ENCODE peak calls at places on chromosomes 13 and 19, in seven cellular contexts. One of them, this sample, is unnamed.

GRCh38 chr13:45799451-45799850 is 52.1 kb downstream of the SIAH3 start:
- DNase-seq in neural progenitor cell: peak; percentile 51
- DNase-seq in ascending aorta: peak; percentile 19
- DNase-seq in IMR-90: no peak
- DNase-seq in tibial artery: no peak
- DNase-seq in suprapubic skin: no peak
- DNase-seq in right lobe of liver: no peak
- DNase-seq in this sample: no peak

GRCh38 chr19:49133621-49134454 is 14.5 kb downstream of the PPFIA3 start:
- DNase-seq in right lobe of liver: peak; percentile 72
- DNase-seq in suprapubic skin: no peak
- DNase-seq in IMR-90: peak; percentile 70
- DNase-seq in tibial artery: no peak
- DNase-seq in neural progenitor cell: peak; percentile 67
- DNase-seq in ascending aorta: peak; percentile 69
- DNase-seq in this sample: peak; percentile 60

GRCh38 chr13:19604306-19604705 is 29.2 kb upstream of the MPHOSPH8 start:
- DNase-seq in right lobe of liver: no peak
- DNase-seq in neural progenitor cell: no peak
- DNase-seq in suprapubic skin: no peak
- DNase-seq in tibial artery: no peak
- DNase-seq in ascending aorta: no peak
- DNase-seq in IMR-90: no peak
- DNase-seq in this sample: no peak

GRCh38 chr19:46350758-46351159 is 3.9 kb downstream of the PPP5C start:
- DNase-seq in suprapubic skin: no peak
- DNase-seq in ascending aorta: no peak
- DNase-seq in right lobe of liver: no peak
- DNase-seq in tibial artery: no peak
- DNase-seq in IMR-90: no peak
- DNase-seq in neural progenitor cell: no peak
- DNase-seq in this sample: no peak

GRCh38 chr13:93941444-93941843 is 538.0 kb downstream of the DCT start:
- DNase-seq in suprapubic skin: no peak
- DNase-seq in right lobe of liver: no peak
- DNase-seq in tibial artery: no peak
- DNase-seq in neural progenitor cell: no peak
- DNase-seq in ascending aorta: no peak
- DNase-seq in IMR-90: no peak
- DNase-seq in this sample: no peak

GRCh38 chr13:113216165-113217056 is 7.0 kb downstream of the CUL4A start:
- DNase-seq in tibial artery: no peak
- DNase-seq in right lobe of liver: no peak
- DNase-seq in IMR-90: peak; percentile 74
- DNase-seq in neural progenitor cell: peak; percentile 61
- DNase-seq in suprapubic skin: no peak
- DNase-seq in ascending aorta: peak; percentile 56
- DNase-seq in this sample: no peak

GRCh38 chr13:96053003-96053703 is at the start of gene UGGT2:
- DNase-seq in suprapubic skin: peak; percentile 96
- DNase-seq in tibial artery: peak; percentile 92
- DNase-seq in right lobe of liver: peak; percentile 97
- DNase-seq in IMR-90: peak; percentile 94
- DNase-seq in ascending aorta: peak; percentile 96
- DNase-seq in neural progenitor cell: peak; percentile 90
- DNase-seq in this sample: peak; percentile 98

GRCh38 chr13:37868691-37869505 is 674 bp downstream of the TRPC4 start:
- DNase-seq in IMR-90: peak; percentile 50
- DNase-seq in right lobe of liver: peak; percentile 31
- DNase-seq in tibial artery: no peak
- DNase-seq in ascending aorta: no peak
- DNase-seq in neural progenitor cell: peak; percentile 71
- DNase-seq in suprapubic skin: no peak
- DNase-seq in this sample: no peak

GRCh38 chr19:11160119-11160768 is 4.7 kb upstream of the SPC24 start:
- DNase-seq in neural progenitor cell: no peak
- DNase-seq in suprapubic skin: no peak
- DNase-seq in IMR-90: peak; percentile 73
- DNase-seq in tibial artery: no peak
- DNase-seq in right lobe of liver: no peak
- DNase-seq in ascending aorta: no peak
- DNase-seq in this sample: no peak

GRCh38 chr13:112771877-112772538 is 82.2 kb downstream of the ATP11A start:
- DNase-seq in tibial artery: no peak
- DNase-seq in neural progenitor cell: no peak
- DNase-seq in IMR-90: no peak
- DNase-seq in suprapubic skin: no peak
- DNase-seq in ascending aorta: no peak
- DNase-seq in right lobe of liver: no peak
- DNase-seq in this sample: no peak

GRCh38 chr19:49499030-49499670 is 2.9 kb downstream of the RPS11 start:
- DNase-seq in neural progenitor cell: no peak
- DNase-seq in ascending aorta: no peak
- DNase-seq in suprapubic skin: no peak
- DNase-seq in right lobe of liver: no peak
- DNase-seq in tibial artery: no peak
- DNase-seq in IMR-90: no peak
- DNase-seq in this sample: no peak

GRCh38 chr19:48991823-48992570 is 1.1 kb downstream of the GYS1 start:
- DNase-seq in tibial artery: peak; percentile 85
- DNase-seq in IMR-90: peak; percentile 83
- DNase-seq in suprapubic skin: no peak
- DNase-seq in neural progenitor cell: peak; percentile 69
- DNase-seq in ascending aorta: peak; percentile 89
- DNase-seq in right lobe of liver: no peak
- DNase-seq in this sample: peak; percentile 69

GRCh38 chr13:21234537-21234936 is 58.1 kb downstream of the MRPL57 start:
- DNase-seq in IMR-90: no peak
- DNase-seq in neural progenitor cell: no peak
- DNase-seq in tibial artery: no peak
- DNase-seq in right lobe of liver: no peak
- DNase-seq in ascending aorta: no peak
- DNase-seq in suprapubic skin: no peak
- DNase-seq in this sample: no peak

GRCh38 chr13:114140131-114140908 is 7.9 kb upstream of the RASA3 start:
- DNase-seq in right lobe of liver: peak; percentile 29
- DNase-seq in neural progenitor cell: no peak
- DNase-seq in ascending aorta: no peak
- DNase-seq in suprapubic skin: no peak
- DNase-seq in IMR-90: no peak
- DNase-seq in tibial artery: no peak
- DNase-seq in this sample: no peak

GRCh38 chr13:39870197-39870746 is 214.8 kb downstream of the COG6 start:
- DNase-seq in right lobe of liver: no peak
- DNase-seq in neural progenitor cell: no peak
- DNase-seq in IMR-90: no peak
- DNase-seq in ascending aorta: no peak
- DNase-seq in suprapubic skin: no peak
- DNase-seq in tibial artery: no peak
- DNase-seq in this sample: no peak

GRCh38 chr19:33905473-33905936 is 108.8 kb downstream of the KCTD15 start:
- DNase-seq in IMR-90: no peak
- DNase-seq in tibial artery: no peak
- DNase-seq in neural progenitor cell: peak; percentile 50
- DNase-seq in right lobe of liver: no peak
- DNase-seq in ascending aorta: no peak
- DNase-seq in suprapubic skin: no peak
- DNase-seq in this sample: no peak

GRCh38 chr19:1154731-1155351 is 19.2 kb downstream of the SBNO2 start:
- DNase-seq in tibial artery: peak; percentile 92
- DNase-seq in suprapubic skin: peak; percentile 95
- DNase-seq in neural progenitor cell: no peak
- DNase-seq in right lobe of liver: peak; percentile 96
- DNase-seq in ascending aorta: peak; percentile 95
- DNase-seq in IMR-90: peak; percentile 86
- DNase-seq in this sample: peak; percentile 83

GRCh38 chr13:96984061-96984508 is 10.2 kb downstream of the OXGR1 start:
- DNase-seq in tibial artery: no peak
- DNase-seq in suprapubic skin: no peak
- DNase-seq in IMR-90: no peak
- DNase-seq in ascending aorta: no peak
- DNase-seq in right lobe of liver: no peak
- DNase-seq in neural progenitor cell: peak; percentile 62
- DNase-seq in this sample: peak; percentile 86

GRCh38 chr19:1183543-1184172 is 9.6 kb upstream of the SBNO2 start:
- DNase-seq in neural progenitor cell: no peak
- DNase-seq in suprapubic skin: no peak
- DNase-seq in ascending aorta: no peak
- DNase-seq in right lobe of liver: peak; percentile 62
- DNase-seq in tibial artery: no peak
- DNase-seq in IMR-90: peak; percentile 25
- DNase-seq in this sample: no peak

GRCh38 chr13:43894438-43894837 is 14.7 kb downstream of the LACC1 start:
- DNase-seq in tibial artery: no peak
- DNase-seq in right lobe of liver: no peak
- DNase-seq in IMR-90: no peak
- DNase-seq in neural progenitor cell: no peak
- DNase-seq in ascending aorta: no peak
- DNase-seq in suprapubic skin: no peak
- DNase-seq in this sample: no peak

GRCh38 chr13:95298971-95299627 is 2.2 kb downstream of the ABCC4 start:
- DNase-seq in neural progenitor cell: no peak
- DNase-seq in suprapubic skin: no peak
- DNase-seq in ascending aorta: no peak
- DNase-seq in right lobe of liver: no peak
- DNase-seq in IMR-90: peak; percentile 94
- DNase-seq in tibial artery: no peak
- DNase-seq in this sample: no peak

GRCh38 chr19:36489920-36490415 is 607 bp upstream of the ZNF566 start:
- DNase-seq in IMR-90: peak; percentile 95
- DNase-seq in neural progenitor cell: peak; percentile 96
- DNase-seq in right lobe of liver: no peak
- DNase-seq in suprapubic skin: no peak
- DNase-seq in ascending aorta: peak; percentile 84
- DNase-seq in tibial artery: peak; percentile 66
- DNase-seq in this sample: no peak

GRCh38 chr13:76635232-76636021 is 250.8 kb downstream of the KCTD12 start:
- DNase-seq in tibial artery: no peak
- DNase-seq in IMR-90: no peak
- DNase-seq in ascending aorta: no peak
- DNase-seq in right lobe of liver: no peak
- DNase-seq in neural progenitor cell: no peak
- DNase-seq in suprapubic skin: no peak
- DNase-seq in this sample: no peak
- H3K4me3 ChIP-seq in tibial artery: no peak overlapping the region
- H3K4me3 ChIP-seq in IMR-90: no peak overlapping the region
- H3K4me3 ChIP-seq in ascending aorta: no peak overlapping the region
- H3K4me3 ChIP-seq in right lobe of liver: no peak overlapping the region
- H3K4me3 ChIP-seq in neural progenitor cell: no peak overlapping the region
- H3K4me3 ChIP-seq in suprapubic skin: no peak overlapping the region
- H3K4me3 ChIP-seq in this sample: no peak overlapping the region

GRCh38 chr19:13121551-13122274 is 3.6 kb downstream of the NACC1 start:
- DNase-seq in IMR-90: no peak
- DNase-seq in tibial artery: no peak
- DNase-seq in ascending aorta: no peak
- DNase-seq in right lobe of liver: no peak
- DNase-seq in neural progenitor cell: no peak
- DNase-seq in suprapubic skin: no peak
- DNase-seq in this sample: no peak

GRCh38 chr19:13120817-13121216 is 2.8 kb downstream of the NACC1 start:
- DNase-seq in suprapubic skin: no peak
- DNase-seq in ascending aorta: no peak
- DNase-seq in tibial artery: no peak
- DNase-seq in neural progenitor cell: no peak
- DNase-seq in IMR-90: peak; percentile 85
- DNase-seq in right lobe of liver: no peak
- DNase-seq in this sample: no peak

GRCh38 chr19:13118424-13119193 is 545 bp downstream of the NACC1 start:
- DNase-seq in neural progenitor cell: peak; percentile 93
- DNase-seq in suprapubic skin: peak; percentile 79
- DNase-seq in ascending aorta: no peak
- DNase-seq in tibial artery: no peak
- DNase-seq in right lobe of liver: peak; percentile 71
- DNase-seq in IMR-90: peak; percentile 31
- DNase-seq in this sample: no peak

GRCh38 chr19:13117772-13118423 is at the start of gene NACC1:
- DNase-seq in tibial artery: peak; percentile 84
- DNase-seq in right lobe of liver: peak; percentile 93
- DNase-seq in IMR-90: peak; percentile 82
- DNase-seq in ascending aorta: peak; percentile 94
- DNase-seq in neural progenitor cell: peak; percentile 97
- DNase-seq in suprapubic skin: peak; percentile 92
- DNase-seq in this sample: peak; percentile 82

DNA sequence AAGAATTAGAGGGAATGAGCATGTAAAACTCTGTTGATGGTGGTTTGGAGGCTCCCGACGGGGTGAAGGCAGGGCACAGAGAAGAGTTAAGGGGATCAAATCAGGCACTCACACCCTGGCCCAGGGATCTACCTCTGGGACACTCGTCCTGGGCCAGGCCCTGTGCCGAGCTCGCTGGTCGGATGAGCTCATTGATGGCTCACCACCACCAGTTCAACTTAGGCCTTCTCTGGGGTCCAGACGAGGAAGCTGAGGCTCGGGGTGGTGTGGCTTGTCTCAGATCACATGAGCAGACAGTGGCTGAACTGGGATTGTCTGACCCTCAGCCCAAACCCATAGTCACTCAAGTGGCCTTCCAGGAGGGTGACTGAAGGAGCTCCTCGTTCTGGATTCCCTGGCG is 1.6 kb downstream of the NACC1 start:
- DNase-seq in ascending aorta: no peak
- DNase-seq in IMR-90: no peak
- DNase-seq in right lobe of liver: no peak
- DNase-seq in neural progenitor cell: no peak
- DNase-seq in suprapubic skin: no peak
- DNase-seq in tibial artery: no peak
- DNase-seq in this sample: no peak
- H3K4me3 ChIP-seq in ascending aorta: peak overlapping the region; percentile 92
- H3K4me3 ChIP-seq in IMR-90: peak overlapping the region; percentile 99
- H3K4me3 ChIP-seq in right lobe of liver: peak overlapping the region; percentile 98
- H3K4me3 ChIP-seq in neural progenitor cell: peak overlapping the region; percentile 100
- H3K4me3 ChIP-seq in suprapubic skin: peak overlapping the region; percentile 83
- H3K4me3 ChIP-seq in tibial artery: no peak overlapping the region
- H3K4me3 ChIP-seq in this sample: no peak overlapping the region

DNA sequence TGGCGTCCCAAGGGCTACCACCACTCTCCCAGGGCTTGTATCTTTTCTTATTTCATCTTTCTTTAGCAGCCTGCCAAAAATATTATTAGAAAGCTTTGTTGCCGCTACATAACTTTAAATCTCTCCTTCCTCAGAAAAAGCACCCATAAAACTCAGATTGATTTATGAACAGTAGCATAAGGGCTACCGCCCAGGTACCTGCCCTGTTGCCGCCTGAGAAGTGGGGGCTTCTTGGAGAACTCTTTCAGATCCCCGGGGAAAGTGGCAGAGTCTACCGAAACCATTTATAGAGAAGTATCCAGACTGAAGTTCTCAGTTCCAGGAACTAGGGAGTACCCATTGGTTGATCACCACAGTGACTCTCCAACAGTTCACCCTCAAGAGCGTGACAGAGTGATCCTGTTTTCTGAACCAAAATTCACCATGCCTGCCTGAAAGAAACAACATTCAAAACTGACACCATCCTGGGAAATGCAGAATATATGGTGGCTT is 697 bp upstream of the N4BP2L1 start:
- DNase-seq in neural progenitor cell: no peak
- DNase-seq in right lobe of liver: no peak
- DNase-seq in IMR-90: no peak
- DNase-seq in tibial artery: no peak
- DNase-seq in ascending aorta: no peak
- DNase-seq in suprapubic skin: no peak
- DNase-seq in this sample: no peak
- H3K4me3 ChIP-seq in neural progenitor cell: peak overlapping the region; percentile 58
- H3K4me3 ChIP-seq in right lobe of liver: peak overlapping the region; percentile 86
- H3K4me3 ChIP-seq in IMR-90: no peak overlapping the region
- H3K4me3 ChIP-seq in tibial artery: peak overlapping the region; percentile 76
- H3K4me3 ChIP-seq in ascending aorta: peak overlapping the region; percentile 99
- H3K4me3 ChIP-seq in suprapubic skin: peak overlapping the region; percentile 96
- H3K4me3 ChIP-seq in this sample: no peak overlapping the region

GRCh38 chr19:41226874-41227390 is 7.9 kb downstream of the AXL start:
- DNase-seq in tibial artery: no peak
- DNase-seq in neural progenitor cell: no peak
- DNase-seq in suprapubic skin: no peak
- DNase-seq in right lobe of liver: no peak
- DNase-seq in ascending aorta: no peak
- DNase-seq in IMR-90: no peak
- DNase-seq in this sample: peak; percentile 57
- H3K4me3 ChIP-seq in tibial artery: peak overlapping the region; percentile 53
- H3K4me3 ChIP-seq in neural progenitor cell: no peak overlapping the region
- H3K4me3 ChIP-seq in suprapubic skin: peak overlapping the region; percentile 51
- H3K4me3 ChIP-seq in right lobe of liver: peak overlapping the region; percentile 60
- H3K4me3 ChIP-seq in ascending aorta: peak overlapping the region; percentile 63
- H3K4me3 ChIP-seq in IMR-90: no peak overlapping the region
- H3K4me3 ChIP-seq in this sample: no peak overlapping the region

This sample was measured in lower leg skin.